ENCODE peak calls at places on chromosomes 1 and 21, in six cellular contexts. A is stimulated activated CD4-positive, alpha-beta T cell treated with anti-CD3 and anti-CD28 coated beads, Interleukin-2, amount 100 ng/mL, for 48 hours; S is IMR-90; T is COR-L47; K is NCI-H748 treated with DMSO at 0.1 percent for 48 hours; N is fibroblast of the aortic adventitia. Q is an unnamed sample.

GRCh38 chr1:227729144-227729880 is 5.8 kb downstream of the JMJD4 start:
- DNase-seq in A (no peak), S (no peak), T (no peak), K (no peak), N (no peak), Q (no peak)

GRCh38 chr1:158810311-158810710 is 20.8 kb upstream of the MNDA start:
- DNase-seq in A (no peak), S (no peak), T (no peak), K (no peak), N (no peak), Q (no peak)

GRCh38 chr1:159646687-159647086 is 59.1 kb downstream of the APCS start:
- DNase-seq in A (no peak), S (no peak), T (no peak), K (no peak), N (no peak), Q (no peak)

GRCh38 chr21:41171210-41171609 is 3.2 kb downstream of the BACE2 start:
- DNase-seq in A (no peak), S (no peak), T (peak), K (no peak), N (peak), Q (no peak)

GRCh38 chr1:912740-913301 is 10.9 kb upstream of the SAMD11 start:
- DNase-seq in A (no peak), S (no peak), T (no peak), K (no peak), N (no peak), Q (no peak)

GRCh38 chr21:39611547-39612190 is 1.1 kb upstream of the B3GALT5 start:
- DNase-seq in A (no peak), S (no peak), T (no peak), K (no peak), N (no peak), Q (no peak)

GRCh38 chr1:230909974-230910754 is 41.8 kb upstream of the C1orf198 start:
- DNase-seq in A (no peak), S (no peak), T (no peak), K (no peak), N (no peak), Q (no peak)

GRCh38 chr21:45517249-45518065 is 24.8 kb downstream of the SLC19A1 start:
- DNase-seq in A (no peak), S (no peak), T (no peak), K (no peak), N (no peak), Q (peak)

GRCh38 chr21:15682182-15682895 is 47.4 kb upstream of the USP25 start:
- DNase-seq in A (no peak), S (peak), T (no peak), K (no peak), N (peak), Q (peak)

GRCh38 chr1:175206687-175207086 is 14.1 kb upstream of the KIAA0040 start:
- DNase-seq in A (no peak), S (no peak), T (no peak), K (no peak), N (no peak), Q (no peak)

GRCh38 chr1:23273450-23274133 is 56.3 kb upstream of the HTR1D start:
- DNase-seq in A (no peak), S (peak), T (no peak), K (no peak), N (peak), Q (peak)

GRCh38 chr1:168348146-168348709 is 67.6 kb downstream of the TBX19 start:
- DNase-seq in A (no peak), S (no peak), T (no peak), K (no peak), N (no peak), Q (peak)

GRCh38 chr1:62774971-62775578 is 8.9 kb upstream of the ATG4C start:
- DNase-seq in A (no peak), S (no peak), T (no peak), K (no peak), N (no peak), Q (no peak)

GRCh38 chr21:32929633-32930038 is 96.1 kb upstream of the OLIG2 start:
- DNase-seq in A (no peak), S (no peak), T (no peak), K (no peak), N (no peak), Q (no peak)

GRCh38 chr1:45785583-45785982 is 17.8 kb upstream of the MAST2 start:
- DNase-seq in A (no peak), S (no peak), T (no peak), K (no peak), N (no peak), Q (no peak)

GRCh38 chr1:214379254-214379970 is 98.5 kb downstream of the SMYD2 start:
- DNase-seq in A (no peak), S (no peak), T (no peak), K (no peak), N (no peak), Q (no peak)